ENCODE peak calls at places on chromosome 2, in eight cellular contexts. One of them, this sample, is unnamed.

GRCh38 chr2:38214209-38214717 is 138.3 kb upstream of the CYP1B1 start:
- DNase-seq in neural crest cell: peak
- DNase-seq in GM10248: no peak
- DNase-seq in foreskin melanocyte: no peak
- DNase-seq in activated T-cell treated with anti-CD3 and anti-CD28 coated beads, Interleukin-2, amount 50 U/mL, for 1 hour: no peak
- DNase-seq in GM12891: no peak
- DNase-seq in HT-29: no peak
- DNase-seq in AG09309: no peak
- DNase-seq in this sample: no peak

GRCh38 chr2:86417961-86418360 is 23.2 kb upstream of the KDM3A start:
- DNase-seq in GM10248: no peak
- DNase-seq in AG09309: no peak
- DNase-seq in activated T-cell treated with anti-CD3 and anti-CD28 coated beads, Interleukin-2, amount 50 U/mL, for 1 hour: no peak
- DNase-seq in foreskin melanocyte: no peak
- DNase-seq in GM12891: no peak
- DNase-seq in HT-29: no peak
- DNase-seq in neural crest cell: no peak
- DNase-seq in this sample: no peak

GRCh38 chr2:180742809-180743208 is 237.6 kb upstream of the UBE2E3 start:
- DNase-seq in HT-29: no peak
- DNase-seq in AG09309: no peak
- DNase-seq in GM10248: no peak
- DNase-seq in activated T-cell treated with anti-CD3 and anti-CD28 coated beads, Interleukin-2, amount 50 U/mL, for 1 hour: no peak
- DNase-seq in GM12891: no peak
- DNase-seq in neural crest cell: no peak
- DNase-seq in foreskin melanocyte: no peak
- DNase-seq in this sample: no peak

GRCh38 chr2:86750240-86750839 is 30.2 kb downstream of the RMND5A start:
- DNase-seq in activated T-cell treated with anti-CD3 and anti-CD28 coated beads, Interleukin-2, amount 50 U/mL, for 1 hour: no peak
- DNase-seq in GM10248: no peak
- DNase-seq in neural crest cell: no peak
- DNase-seq in GM12891: no peak
- DNase-seq in foreskin melanocyte: no peak
- DNase-seq in AG09309: no peak
- DNase-seq in HT-29: no peak
- DNase-seq in this sample: no peak

GRCh38 chr2:105383456-105383855 is 15.4 kb downstream of the FHL2 start:
- DNase-seq in activated T-cell treated with anti-CD3 and anti-CD28 coated beads, Interleukin-2, amount 50 U/mL, for 1 hour: no peak
- DNase-seq in GM10248: no peak
- DNase-seq in AG09309: no peak
- DNase-seq in GM12891: no peak
- DNase-seq in HT-29: no peak
- DNase-seq in foreskin melanocyte: no peak
- DNase-seq in neural crest cell: no peak
- DNase-seq in this sample: no peak

GRCh38 chr2:154696771-154697170 is 1.7 kb upstream of the KCNJ3 start:
- DNase-seq in HT-29: peak
- DNase-seq in AG09309: no peak
- DNase-seq in GM10248: no peak
- DNase-seq in GM12891: no peak
- DNase-seq in activated T-cell treated with anti-CD3 and anti-CD28 coated beads, Interleukin-2, amount 50 U/mL, for 1 hour: no peak
- DNase-seq in foreskin melanocyte: no peak
- DNase-seq in neural crest cell: no peak
- DNase-seq in this sample: no peak

GRCh38 chr2:172106128-172106961 is 3.6 kb upstream of the DLX2 start:
- DNase-seq in AG09309: no peak
- DNase-seq in GM12891: peak
- DNase-seq in HT-29: peak
- DNase-seq in foreskin melanocyte: peak
- DNase-seq in activated T-cell treated with anti-CD3 and anti-CD28 coated beads, Interleukin-2, amount 50 U/mL, for 1 hour: peak
- DNase-seq in neural crest cell: peak
- DNase-seq in GM10248: peak
- DNase-seq in this sample: peak

GRCh38 chr2:38528008-38528442 is 74.7 kb downstream of the HNRNPLL start:
- DNase-seq in neural crest cell: peak
- DNase-seq in GM10248: no peak
- DNase-seq in AG09309: no peak
- DNase-seq in GM12891: no peak
- DNase-seq in foreskin melanocyte: no peak
- DNase-seq in activated T-cell treated with anti-CD3 and anti-CD28 coated beads, Interleukin-2, amount 50 U/mL, for 1 hour: peak
- DNase-seq in HT-29: no peak
- DNase-seq in this sample: peak

GRCh38 chr2:84516234-84516986 is at the start of gene DNAH6:
- DNase-seq in HT-29: peak
- DNase-seq in foreskin melanocyte: peak
- DNase-seq in activated T-cell treated with anti-CD3 and anti-CD28 coated beads, Interleukin-2, amount 50 U/mL, for 1 hour: peak
- DNase-seq in neural crest cell: peak
- DNase-seq in GM10248: peak
- DNase-seq in AG09309: peak
- DNase-seq in GM12891: peak
- DNase-seq in this sample: peak

GRCh38 chr2:6986251-6986893 is 69.2 kb downstream of the RNF144A start:
- DNase-seq in HT-29: no peak
- DNase-seq in GM10248: no peak
- DNase-seq in neural crest cell: peak
- DNase-seq in AG09309: no peak
- DNase-seq in GM12891: no peak
- DNase-seq in activated T-cell treated with anti-CD3 and anti-CD28 coated beads, Interleukin-2, amount 50 U/mL, for 1 hour: no peak
- DNase-seq in foreskin melanocyte: peak
- DNase-seq in this sample: no peak

GRCh38 chr2:241112592-241112991 is 10.5 kb upstream of the MTERF4 start:
- DNase-seq in GM10248: peak
- DNase-seq in HT-29: no peak
- DNase-seq in neural crest cell: no peak
- DNase-seq in AG09309: no peak
- DNase-seq in GM12891: no peak
- DNase-seq in activated T-cell treated with anti-CD3 and anti-CD28 coated beads, Interleukin-2, amount 50 U/mL, for 1 hour: peak
- DNase-seq in foreskin melanocyte: no peak
- DNase-seq in this sample: no peak

GRCh38 chr2:151251012-151251411 is 10.7 kb downstream of the RBM43 start:
- DNase-seq in AG09309: peak
- DNase-seq in GM10248: no peak
- DNase-seq in foreskin melanocyte: peak
- DNase-seq in GM12891: no peak
- DNase-seq in neural crest cell: no peak
- DNase-seq in HT-29: no peak
- DNase-seq in activated T-cell treated with anti-CD3 and anti-CD28 coated beads, Interleukin-2, amount 50 U/mL, for 1 hour: no peak
- DNase-seq in this sample: no peak